ENCODE peak calls at places on chromosome 14, in eight cellular contexts. One of them, this sample, is unnamed.
A peak's percentile ranks its signal among the peaks of the same experiment; 100 is the strongest.

GRCh38 chr14:89614009-89614691 is 197.1 kb upstream of the FOXN3 start:
- DNase-seq in lower leg skin: no peak
- DNase-seq in esophagus muscularis mucosa: no peak
- DNase-seq in transverse colon: no peak
- DNase-seq in HepG2: no peak
- DNase-seq in stomach: no peak
- DNase-seq in tibial nerve: no peak
- DNase-seq in gastrocnemius medialis: no peak
- DNase-seq in this sample: no peak

GRCh38 chr14:57943541-57943940 is 77.6 kb upstream of the SLC35F4 start:
- DNase-seq in lower leg skin: no peak
- DNase-seq in esophagus muscularis mucosa: no peak
- DNase-seq in transverse colon: no peak
- DNase-seq in HepG2: no peak
- DNase-seq in stomach: no peak
- DNase-seq in tibial nerve: no peak
- DNase-seq in gastrocnemius medialis: no peak
- DNase-seq in this sample: no peak

GRCh38 chr14:94816113-94816512 is 46.2 kb upstream of the GSC start:
- DNase-seq in lower leg skin: no peak
- DNase-seq in esophagus muscularis mucosa: no peak
- DNase-seq in transverse colon: no peak
- DNase-seq in HepG2: no peak
- DNase-seq in stomach: no peak
- DNase-seq in tibial nerve: no peak
- DNase-seq in gastrocnemius medialis: no peak
- DNase-seq in this sample: no peak

GRCh38 chr14:103881927-103882281 is 34.5 kb upstream of the PPP1R13B start:
- DNase-seq in lower leg skin: no peak
- DNase-seq in esophagus muscularis mucosa: no peak
- DNase-seq in transverse colon: no peak
- DNase-seq in HepG2: no peak
- DNase-seq in stomach: no peak
- DNase-seq in tibial nerve: no peak
- DNase-seq in gastrocnemius medialis: no peak
- DNase-seq in this sample: no peak

GRCh38 chr14:73591690-73592448 is at the start of gene ACOT4:
- DNase-seq in lower leg skin: no peak
- DNase-seq in esophagus muscularis mucosa: no peak
- DNase-seq in transverse colon: peak; percentile 56
- DNase-seq in HepG2: no peak
- DNase-seq in stomach: peak; percentile 55
- DNase-seq in tibial nerve: no peak
- DNase-seq in gastrocnemius medialis: no peak
- DNase-seq in this sample: no peak

GRCh38 chr14:64324461-64325255 is 30.5 kb upstream of the ESR2 start:
- DNase-seq in lower leg skin: no peak
- DNase-seq in esophagus muscularis mucosa: no peak
- DNase-seq in transverse colon: no peak
- DNase-seq in HepG2: no peak
- DNase-seq in stomach: no peak
- DNase-seq in tibial nerve: no peak
- DNase-seq in gastrocnemius medialis: no peak
- DNase-seq in this sample: no peak

GRCh38 chr14:20559461-20559904 is 1.4 kb downstream of the RNASE9 start:
- DNase-seq in lower leg skin: no peak
- DNase-seq in esophagus muscularis mucosa: no peak
- DNase-seq in transverse colon: no peak
- DNase-seq in HepG2: no peak
- DNase-seq in stomach: no peak
- DNase-seq in tibial nerve: no peak
- DNase-seq in gastrocnemius medialis: no peak
- DNase-seq in this sample: no peak

GRCh38 chr14:99568567-99569560 is 35.1 kb downstream of the CCDC85C start:
- DNase-seq in lower leg skin: peak; percentile 48
- DNase-seq in esophagus muscularis mucosa: no peak
- DNase-seq in transverse colon: no peak
- DNase-seq in HepG2: no peak
- DNase-seq in stomach: peak; percentile 40
- DNase-seq in tibial nerve: peak; percentile 46
- DNase-seq in gastrocnemius medialis: no peak
- DNase-seq in this sample: peak; percentile 65

GRCh38 chr14:65304963-65305362 is 107.6 kb upstream of the FUT8 start:
- DNase-seq in lower leg skin: no peak
- DNase-seq in esophagus muscularis mucosa: no peak
- DNase-seq in transverse colon: no peak
- DNase-seq in HepG2: no peak
- DNase-seq in stomach: no peak
- DNase-seq in tibial nerve: no peak
- DNase-seq in gastrocnemius medialis: no peak
- DNase-seq in this sample: no peak

DNA sequence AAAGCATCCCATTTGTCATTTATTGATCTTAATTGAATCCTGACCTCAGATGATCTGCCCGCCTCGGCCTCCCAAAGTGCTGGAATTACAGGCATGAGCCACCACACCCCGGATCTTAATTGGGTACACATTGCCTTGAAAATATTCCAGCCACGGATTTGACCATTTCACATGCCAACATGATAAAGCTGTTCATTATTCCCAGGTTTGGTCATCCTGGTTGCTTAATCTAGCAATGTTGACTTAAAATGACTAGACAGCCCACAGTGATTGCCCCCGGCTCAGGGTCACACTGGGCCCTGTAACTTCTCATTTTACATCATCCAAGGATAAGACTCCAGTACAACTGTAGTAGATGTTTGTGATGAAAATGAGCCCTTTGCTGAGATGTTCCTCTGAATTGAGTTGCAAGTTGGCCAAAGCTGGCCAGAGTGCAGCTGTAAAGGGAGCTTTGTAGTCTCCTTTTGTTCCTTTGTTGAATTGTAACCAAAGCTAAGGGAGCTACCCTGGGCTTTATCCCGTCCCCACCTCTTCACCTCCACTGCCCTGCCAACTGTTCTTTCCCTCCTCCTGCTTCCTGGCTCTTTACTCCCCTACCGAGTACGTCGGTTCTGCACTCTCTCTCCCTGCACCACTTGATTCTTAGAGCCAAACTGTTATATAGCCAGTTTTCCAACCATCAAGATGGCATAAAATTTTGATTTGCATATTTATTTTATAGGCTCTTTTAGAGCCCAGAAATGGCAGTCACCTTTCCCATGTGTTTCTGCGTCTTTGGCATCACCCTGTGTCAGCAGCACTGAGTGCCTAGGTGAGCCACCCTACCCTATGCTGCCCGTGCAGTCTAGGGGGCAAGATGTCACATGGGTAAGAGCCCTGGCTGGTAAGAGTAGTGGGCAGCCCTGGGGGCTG is 141.3 kb upstream of the HIF1A start:
- DNase-seq in lower leg skin: peak; percentile 62
- DNase-seq in esophagus muscularis mucosa: no peak
- DNase-seq in transverse colon: no peak
- DNase-seq in HepG2: peak; percentile 99
- DNase-seq in stomach: no peak
- DNase-seq in tibial nerve: peak; percentile 61
- DNase-seq in gastrocnemius medialis: no peak
- DNase-seq in this sample: no peak
- TF ChIP-seq CTCF in lower leg skin: no peak
- TF ChIP-seq CTCF in esophagus muscularis mucosa: no peak
- TF ChIP-seq CTCF in transverse colon: no peak
- TF ChIP-seq CTCF in HepG2: no peak
- TF ChIP-seq CTCF in stomach: no peak
- TF ChIP-seq CTCF in tibial nerve: no peak
- TF ChIP-seq CTCF in gastrocnemius medialis: no peak
- TF ChIP-seq CTCF in this sample: no peak

GRCh38 chr14:76953196-76953945 is 75.1 kb downstream of the IRF2BPL start:
- DNase-seq in lower leg skin: peak; percentile 68
- DNase-seq in esophagus muscularis mucosa: no peak
- DNase-seq in transverse colon: peak; percentile 71
- DNase-seq in HepG2: peak; percentile 45
- DNase-seq in stomach: peak; percentile 83
- DNase-seq in tibial nerve: peak; percentile 49
- DNase-seq in gastrocnemius medialis: peak; percentile 94
- DNase-seq in this sample: peak; percentile 81
- TF ChIP-seq POLR2A in lower leg skin: no peak
- TF ChIP-seq POLR2A in esophagus muscularis mucosa: peak; percentile 49
- TF ChIP-seq POLR2A in transverse colon: peak; percentile 47
- TF ChIP-seq POLR2A in HepG2: peak; percentile 44
- TF ChIP-seq POLR2A in stomach: no peak
- TF ChIP-seq POLR2A in tibial nerve: no peak
- TF ChIP-seq POLR2A in gastrocnemius medialis: peak; percentile 69
- TF ChIP-seq POLR2A in this sample: no peak

GRCh38 chr14:22418631-22419030 is 170.4 kb downstream of the DAD1 start:
- DNase-seq in lower leg skin: no peak
- DNase-seq in esophagus muscularis mucosa: no peak
- DNase-seq in transverse colon: no peak
- DNase-seq in HepG2: no peak
- DNase-seq in stomach: no peak
- DNase-seq in tibial nerve: no peak
- DNase-seq in gastrocnemius medialis: no peak
- DNase-seq in this sample: no peak

GRCh38 chr14:22417914-22418313 is 171.1 kb downstream of the DAD1 start:
- DNase-seq in lower leg skin: no peak
- DNase-seq in esophagus muscularis mucosa: no peak
- DNase-seq in transverse colon: no peak
- DNase-seq in HepG2: no peak
- DNase-seq in stomach: no peak
- DNase-seq in tibial nerve: no peak
- DNase-seq in gastrocnemius medialis: no peak
- DNase-seq in this sample: no peak

GRCh38 chr14:22419620-22420019 is 169.4 kb downstream of the DAD1 start:
- DNase-seq in lower leg skin: no peak
- DNase-seq in esophagus muscularis mucosa: no peak
- DNase-seq in transverse colon: no peak
- DNase-seq in HepG2: no peak
- DNase-seq in stomach: no peak
- DNase-seq in tibial nerve: no peak
- DNase-seq in gastrocnemius medialis: no peak
- DNase-seq in this sample: no peak

GRCh38 chr14:22422238-22422637 is 166.8 kb downstream of the DAD1 start:
- DNase-seq in lower leg skin: no peak
- DNase-seq in esophagus muscularis mucosa: no peak
- DNase-seq in transverse colon: no peak
- DNase-seq in HepG2: no peak
- DNase-seq in stomach: no peak
- DNase-seq in tibial nerve: no peak
- DNase-seq in gastrocnemius medialis: no peak
- DNase-seq in this sample: no peak

DNA sequence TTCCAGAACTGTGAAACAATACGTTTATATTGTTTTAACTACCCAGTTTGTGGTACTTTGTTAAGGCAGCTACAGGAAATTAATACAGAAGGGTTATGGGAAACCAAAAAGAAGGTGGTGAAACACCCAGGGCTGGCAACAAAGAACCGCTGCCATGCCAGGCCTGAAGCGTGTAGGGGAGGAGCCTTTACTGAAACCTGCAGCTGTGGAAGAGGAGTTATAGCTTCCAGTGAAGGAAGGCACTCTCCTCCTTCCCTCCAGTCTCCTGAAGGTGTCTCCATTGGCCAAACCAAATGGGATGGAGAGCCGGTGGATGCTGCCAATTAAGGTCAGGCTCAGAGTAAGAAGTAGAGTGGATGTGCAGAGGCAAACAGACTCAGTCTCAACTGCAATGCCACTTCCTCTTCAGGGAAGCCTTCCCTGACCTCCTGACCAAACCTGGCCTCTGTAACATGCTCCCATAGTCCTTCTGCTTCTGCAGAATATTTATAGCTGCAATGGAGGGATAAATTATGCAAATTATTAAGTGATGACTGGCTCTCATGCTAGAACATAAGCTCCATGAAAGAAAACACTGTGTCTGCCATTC is 168.3 kb downstream of the DAD1 start:
- DNase-seq in lower leg skin: no peak
- DNase-seq in esophagus muscularis mucosa: no peak
- DNase-seq in transverse colon: no peak
- DNase-seq in HepG2: no peak
- DNase-seq in stomach: no peak
- DNase-seq in tibial nerve: no peak
- DNase-seq in gastrocnemius medialis: no peak
- DNase-seq in this sample: no peak
- TF ChIP-seq CTCF in lower leg skin: no peak
- TF ChIP-seq CTCF in esophagus muscularis mucosa: no peak
- TF ChIP-seq CTCF in transverse colon: no peak
- TF ChIP-seq CTCF in HepG2: no peak
- TF ChIP-seq CTCF in stomach: no peak
- TF ChIP-seq CTCF in tibial nerve: no peak
- TF ChIP-seq CTCF in gastrocnemius medialis: no peak
- TF ChIP-seq CTCF in this sample: no peak

GRCh38 chr14:105410642-105411016 is 9.0 kb upstream of the MTA1 start:
- DNase-seq in lower leg skin: no peak
- DNase-seq in esophagus muscularis mucosa: no peak
- DNase-seq in transverse colon: no peak
- DNase-seq in HepG2: no peak
- DNase-seq in stomach: no peak
- DNase-seq in tibial nerve: no peak
- DNase-seq in gastrocnemius medialis: no peak
- DNase-seq in this sample: no peak

GRCh38 chr14:105411985-105412767 is 7.5 kb upstream of the MTA1 start:
- DNase-seq in lower leg skin: no peak
- DNase-seq in esophagus muscularis mucosa: no peak
- DNase-seq in transverse colon: no peak
- DNase-seq in HepG2: no peak
- DNase-seq in stomach: no peak
- DNase-seq in tibial nerve: no peak
- DNase-seq in gastrocnemius medialis: no peak
- DNase-seq in this sample: no peak

GRCh38 chr14:105409379-105409778 is 10.2 kb upstream of the MTA1 start:
- DNase-seq in lower leg skin: no peak
- DNase-seq in esophagus muscularis mucosa: no peak
- DNase-seq in transverse colon: no peak
- DNase-seq in HepG2: no peak
- DNase-seq in stomach: no peak
- DNase-seq in tibial nerve: no peak
- DNase-seq in gastrocnemius medialis: no peak
- DNase-seq in this sample: no peak

GRCh38 chr14:105412768-105413541 is 6.7 kb upstream of the MTA1 start:
- DNase-seq in lower leg skin: no peak
- DNase-seq in esophagus muscularis mucosa: no peak
- DNase-seq in transverse colon: no peak
- DNase-seq in HepG2: no peak
- DNase-seq in stomach: no peak
- DNase-seq in tibial nerve: no peak
- DNase-seq in gastrocnemius medialis: no peak
- DNase-seq in this sample: no peak

GRCh38 chr14:105411017-105411941 is 8.3 kb upstream of the MTA1 start:
- DNase-seq in lower leg skin: peak; percentile 12
- DNase-seq in esophagus muscularis mucosa: no peak
- DNase-seq in transverse colon: peak; percentile 48
- DNase-seq in HepG2: no peak
- DNase-seq in stomach: peak; percentile 60
- DNase-seq in tibial nerve: no peak
- DNase-seq in gastrocnemius medialis: no peak
- DNase-seq in this sample: no peak
- TF ChIP-seq POLR2A in lower leg skin: no peak
- TF ChIP-seq POLR2A in esophagus muscularis mucosa: no peak
- TF ChIP-seq POLR2A in transverse colon: no peak
- TF ChIP-seq POLR2A in HepG2: no peak
- TF ChIP-seq POLR2A in stomach: no peak
- TF ChIP-seq POLR2A in tibial nerve: no peak
- TF ChIP-seq POLR2A in gastrocnemius medialis: no peak
- TF ChIP-seq POLR2A in this sample: no peak